ENCODE peak calls at places on chromosomes 11 and 22, in five cellular contexts. G is DND-41, D is ovary, M is breast epithelium, W is colonic mucosa. A is an unnamed sample.

GRCh38 chr11:69364901-69365300 is 70.9 kb downstream of the MYEOV start:
- DNase-seq in G (no peak), D (no peak), M (no peak), W (no peak), A (no peak)

GRCh38 chr11:33735426-33736147 is 636 bp downstream of the CD59 start:
- DNase-seq in G (peak; percentile 29), D (peak; percentile 26), M (no peak), W (peak; percentile 71), A (peak; percentile 61)

GRCh38 chr11:70142171-70142875 is 60.8 kb upstream of the FADD start:
- DNase-seq in G (no peak), D (no peak), M (no peak), W (no peak), A (no peak)

GRCh38 chr11:62151737-62152102 is 27.9 kb downstream of the INCENP start:
- DNase-seq in G (no peak), D (no peak), M (no peak), W (no peak), A (no peak)

GRCh38 chr22:35022291-35022690 is 43.7 kb upstream of the ISX start:
- DNase-seq in G (no peak), D (no peak), M (no peak), W (no peak), A (no peak)

GRCh38 chr11:70087446-70088167 is 9.5 kb downstream of the ANO1 start:
- DNase-seq in G (no peak), D (no peak), M (no peak), W (no peak), A (no peak)

GRCh38 chr11:114738954-114739353 is 60.6 kb downstream of the NXPE2 start:
- DNase-seq in G (peak; percentile 46), D (no peak), M (no peak), W (peak; percentile 61), A (no peak)

GRCh38 chr22:46290843-46291785 is 5.6 kb upstream of the GTSE1 start:
- DNase-seq in G (no peak), D (no peak), M (no peak), W (no peak), A (no peak)

GRCh38 chr11:12276356-12276755 is 101.0 kb upstream of the PARVA start:
- DNase-seq in G (no peak), D (no peak), M (no peak), W (no peak), A (no peak)

GRCh38 chr22:17086301-17086700 is 1.5 kb downstream of the IL17RA start:
- DNase-seq in G (no peak), D (no peak), M (no peak), W (no peak), A (no peak)

GRCh38 chr11:113874920-113875413 is 405 bp downstream of the USP28 start:
- DNase-seq in G (peak; percentile 10), D (no peak), M (no peak), W (peak; percentile 45), A (no peak)

GRCh38 chr11:74989269-74989655 is 529 bp downstream of the NEU3 start:
- DNase-seq in G (peak; percentile 12), D (no peak), M (no peak), W (peak; percentile 20), A (no peak)

GRCh38 chr11:74990941-74991340 is 2.2 kb downstream of the NEU3 start:
- DNase-seq in G (no peak), D (no peak), M (no peak), W (no peak), A (no peak)

GRCh38 chr11:74988541-74989268 is at the start of gene NEU3:
- DNase-seq in G (peak; percentile 91), D (peak; percentile 70), M (peak; percentile 76), W (peak; percentile 87), A (peak; percentile 83)

GRCh38 chr11:74992852-74993251 is 4.1 kb downstream of the NEU3 start:
- DNase-seq in G (no peak), D (no peak), M (no peak), W (no peak), A (no peak)
- TF ChIP-seq CTCF in G (no peak), D (no peak), M (no peak), W (no peak), A (no peak)

DNA sequence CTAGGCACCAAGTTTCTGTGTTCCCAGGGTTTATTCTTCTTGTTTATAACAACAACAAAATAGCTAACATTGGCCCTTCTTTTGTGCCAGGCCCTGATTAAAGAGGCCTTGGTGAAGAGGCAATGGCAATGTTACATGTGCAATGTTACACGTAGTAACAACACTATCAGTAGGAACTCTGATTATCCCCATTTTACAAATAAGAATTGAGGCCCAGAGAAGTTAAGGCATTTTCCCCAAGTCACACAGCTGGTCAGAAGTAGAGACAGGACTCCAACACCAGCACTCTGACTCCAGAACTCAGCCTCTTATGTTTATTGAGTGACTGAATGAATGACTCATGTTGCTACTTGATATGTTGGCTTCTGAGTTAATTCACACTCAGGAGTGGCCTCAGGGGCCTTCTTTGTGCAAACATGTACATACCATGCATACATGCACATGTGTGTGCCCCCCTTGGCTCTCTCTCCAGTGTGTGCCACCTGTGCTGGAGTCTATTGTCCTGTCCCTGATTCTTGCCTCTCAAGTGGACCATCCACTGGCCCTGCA is 98.5 kb downstream of the TP53I11 start:
- DNase-seq in G (no peak), D (no peak), M (no peak), W (no peak), A (no peak)
- H3K4me1 ChIP-seq in G (no peaks in the 10 kb centered on the region), D (peaks cover 1% of the 10 kb centered on the region), M (no peaks in the 10 kb centered on the region), W (no peaks in the 10 kb centered on the region), A (no peaks in the 10 kb centered on the region)

DNA sequence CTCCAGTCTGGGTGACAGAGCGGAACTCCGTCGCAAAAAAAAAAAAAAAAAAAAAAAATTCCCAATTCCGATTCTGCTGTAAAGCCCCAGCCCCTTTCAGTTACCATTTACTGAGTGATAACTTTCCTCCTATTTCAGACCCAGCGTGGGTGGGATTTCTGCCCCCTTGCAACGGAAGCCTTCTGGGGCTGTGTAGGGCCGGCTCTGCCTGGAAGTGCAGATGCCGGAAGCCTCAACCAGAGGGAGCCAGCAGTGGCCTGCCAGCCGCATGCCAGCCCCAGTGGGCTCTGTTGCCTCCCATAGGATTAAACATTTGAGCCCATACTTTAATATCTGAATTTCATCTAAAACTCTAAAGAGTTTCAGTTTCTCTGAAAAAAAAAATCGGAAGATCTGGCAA is 60.0 kb upstream of the NUP50 start:
- DNase-seq in G (no peak), D (no peak), M (no peak), W (no peak), A (no peak)
- TF ChIP-seq CTCF in G (no peak), D (no peak), M (no peak), W (no peak), A (no peak)

GRCh38 chr11:125071408-125071807 is 8.3 kb downstream of the SLC37A2 start:
- DNase-seq in G (no peak), D (no peak), M (no peak), W (no peak), A (no peak)
- H3K4me1 ChIP-seq in G (no peaks in the 10 kb centered on the region), D (no peaks in the 10 kb centered on the region), M (no peaks in the 10 kb centered on the region), W (no peaks in the 10 kb centered on the region), A (no peaks in the 10 kb centered on the region)

GRCh38 chr11:36308577-36308976 is 12.5 kb downstream of the PRR5L start:
- DNase-seq in G (no peak), D (no peak), M (no peak), W (no peak), A (no peak)

GRCh38 chr11:36309779-36310178 is 13.7 kb downstream of the PRR5L start:
- DNase-seq in G (no peak), D (no peak), M (no peak), W (no peak), A (no peak)

GRCh38 chr11:36305047-36305446 is 9.0 kb downstream of the PRR5L start:
- DNase-seq in G (no peak), D (no peak), M (no peak), W (no peak), A (no peak)

GRCh38 chr11:36304349-36304748 is 8.3 kb downstream of the PRR5L start:
- DNase-seq in G (no peak), D (no peak), M (no peak), W (peak; percentile 15), A (no peak)

GRCh38 chr11:36306888-36307287 is 10.8 kb downstream of the PRR5L start:
- DNase-seq in G (peak; percentile 39), D (no peak), M (no peak), W (no peak), A (no peak)
- TF ChIP-seq CTCF in G (peak; percentile 53), D (peak; percentile 27), M (no peak), W (no peak), A (no peak)

GRCh38 chr22:37565830-37566229 is 5.5 kb downstream of the CDC42EP1 start:
- DNase-seq in G (no peak), D (no peak), M (no peak), W (no peak), A (no peak)
- H3K4me1 ChIP-seq in G (peaks cover 15% of the 10 kb centered on the region), D (peaks cover 20% of the 10 kb centered on the region), M (peaks cover 36% of the 10 kb centered on the region), W (peaks cover 38% of the 10 kb centered on the region), A (peaks cover 37% of the 10 kb centered on the region)